ENCODE peak calls at places on chromosomes 16 and 17, in six cellular contexts. A is fibroblast of mammary gland, U is PC-3, E is left ventricle myocardium inferior, D is GM13976, V is AG10803. X is an unnamed sample.

GRCh38 chr17:50790619-50791018 is 23.3 kb upstream of the ANKRD40CL start:
- DNase-seq in A (no peak), U (no peak), E (no peak), D (no peak), V (no peak), X (no peak)

GRCh38 chr17:68061512-68062313 is 26.2 kb downstream of the KPNA2 start:
- DNase-seq in A (peak), U (no peak), E (no peak), D (peak), V (peak), X (no peak)

GRCh38 chr17:47731396-47731795 is 1.6 kb upstream of the TBX21 start:
- DNase-seq in A (no peak), U (no peak), E (no peak), D (no peak), V (no peak), X (no peak)

GRCh38 chr17:64320613-64321553 is 57.8 kb upstream of the TEX2 start:
- DNase-seq in A (peak), U (peak), E (peak), D (peak), V (peak), X (peak)

GRCh38 chr16:50643192-50643591 is 37.9 kb downstream of the SNX20 start:
- DNase-seq in A (no peak), U (no peak), E (no peak), D (no peak), V (peak), X (no peak)

GRCh38 chr16:77788196-77789084 is at the start of gene VAT1L:
- DNase-seq in A (peak), U (no peak), E (peak), D (peak), V (peak), X (peak)

GRCh38 chr16:82440336-82440735 is 186.4 kb upstream of the CDH13 start:
- DNase-seq in A (no peak), U (no peak), E (no peak), D (no peak), V (no peak), X (no peak)

GRCh38 chr16:87436225-87437172 is 44.4 kb downstream of the MAP1LC3B start:
- DNase-seq in A (peak), U (no peak), E (no peak), D (no peak), V (peak), X (peak)

GRCh38 chr16:21218135-21218534 is 6.8 kb upstream of the ZP2 start:
- DNase-seq in A (no peak), U (no peak), E (no peak), D (no peak), V (no peak), X (no peak)

GRCh38 chr17:73506470-73507435 is 137.5 kb downstream of the SDK2 start:
- DNase-seq in A (no peak), U (peak), E (no peak), D (no peak), V (no peak), X (no peak)

GRCh38 chr16:58086381-58087208 is 42.6 kb downstream of the CFAP20 start:
- DNase-seq in A (no peak), U (no peak), E (no peak), D (no peak), V (no peak), X (no peak)

GRCh38 chr17:27996157-27997043 is 46.1 kb upstream of the NLK start:
- DNase-seq in A (no peak), U (no peak), E (no peak), D (no peak), V (no peak), X (no peak)

GRCh38 chr16:11583889-11584565 is 2.7 kb downstream of the LITAF start:
- DNase-seq in A (no peak), U (peak), E (peak), D (no peak), V (no peak), X (no peak)

GRCh38 chr17:58412910-58413630 is 4.3 kb downstream of the RNF43 start:
- DNase-seq in A (no peak), U (peak), E (no peak), D (no peak), V (no peak), X (no peak)

GRCh38 chr17:5883775-5884665 is 186.2 kb upstream of the WSCD1 start:
- DNase-seq in A (no peak), U (peak), E (no peak), D (no peak), V (no peak), X (no peak)

GRCh38 chr17:17710728-17711541 is 29.7 kb downstream of the RAI1 start:
- DNase-seq in A (peak), U (peak), E (no peak), D (no peak), V (peak), X (peak)

GRCh38 chr17:57465551-57465950 is 209.2 kb downstream of the MSI2 start:
- DNase-seq in A (no peak), U (no peak), E (no peak), D (no peak), V (no peak), X (no peak)

GRCh38 chr16:82368041-82368440 is 198.0 kb upstream of the MPHOSPH6 start:
- DNase-seq in A (peak), U (peak), E (peak), D (peak), V (peak), X (peak)

GRCh38 chr16:51201604-51202003 is 50.5 kb upstream of the SALL1 start:
- DNase-seq in A (no peak), U (no peak), E (no peak), D (no peak), V (no peak), X (no peak)

GRCh38 chr16:1363501-1364041 is 11.8 kb downstream of the GNPTG start:
- DNase-seq in A (peak), U (peak), E (peak), D (peak), V (peak), X (peak)

GRCh38 chr16:610513-611381 is 20.0 kb upstream of the WFIKKN1 start:
- DNase-seq in A (peak), U (no peak), E (no peak), D (peak), V (no peak), X (no peak)

GRCh38 chr16:86100205-86101134 is 201.5 kb downstream of the IRF8 start:
- DNase-seq in A (no peak), U (no peak), E (no peak), D (no peak), V (no peak), X (peak)

GRCh38 chr17:8629371-8630226 is 926 bp downstream of the MYH10 start:
- DNase-seq in A (peak), U (no peak), E (peak), D (peak), V (peak), X (peak)

GRCh38 chr17:39573447-39574298 is 34.0 kb downstream of the NEUROD2 start:
- DNase-seq in A (peak), U (peak), E (peak), D (peak), V (peak), X (peak)

GRCh38 chr17:13031718-13032350 is 14.0 kb upstream of the ELAC2 start:
- DNase-seq in A (peak), U (peak), E (peak), D (peak), V (peak), X (peak)

GRCh38 chr16:67957622-67958021 is 10.8 kb downstream of the SLC12A4 start:
- DNase-seq in A (no peak), U (no peak), E (no peak), D (no peak), V (no peak), X (no peak)

GRCh38 chr17:77479817-77480508 is 339.2 kb downstream of the SEC14L1 start:
- DNase-seq in A (no peak), U (no peak), E (no peak), D (no peak), V (no peak), X (no peak)

GRCh38 chr17:7020894-7021664 is 1.8 kb upstream of the BCL6B start:
- DNase-seq in A (no peak), U (no peak), E (no peak), D (no peak), V (no peak), X (no peak)

GRCh38 chr17:82933006-82933310 is 93.1 kb upstream of the ZNF750 start:
- DNase-seq in A (no peak), U (no peak), E (peak), D (no peak), V (no peak), X (no peak)

GRCh38 chr16:81737885-81738536 is 41.1 kb upstream of the PLCG2 start:
- DNase-seq in A (peak), U (peak), E (peak), D (peak), V (peak), X (peak)

GRCh38 chr17:3887811-3888210 is 5.0 kb downstream of the CAMKK1 start:
- DNase-seq in A (no peak), U (no peak), E (no peak), D (no peak), V (peak), X (no peak)

GRCh38 chr17:59149051-59149450 is 5.9 kb downstream of the SKA2 start:
- DNase-seq in A (peak), U (peak), E (no peak), D (no peak), V (peak), X (no peak)

GRCh38 chr16:3101841-3102470 is 2.9 kb upstream of the ZSCAN10 start:
- DNase-seq in A (no peak), U (no peak), E (peak), D (no peak), V (no peak), X (no peak)

GRCh38 chr17:7355053-7355452 is at the start of gene TMEM95:
- DNase-seq in A (no peak), U (no peak), E (peak), D (no peak), V (peak), X (no peak)

GRCh38 chr17:82281502-82282238 is 8.2 kb upstream of the CSNK1D start:
- DNase-seq in A (peak), U (peak), E (no peak), D (no peak), V (no peak), X (no peak)

GRCh38 chr17:21283482-21284318 is 811 bp upstream of the MAP2K3 start:
- DNase-seq in A (peak), U (peak), E (no peak), D (no peak), V (no peak), X (peak)

GRCh38 chr16:11207646-11208045 is 48.4 kb downstream of the SOCS1 start:
- DNase-seq in A (no peak), U (no peak), E (no peak), D (no peak), V (no peak), X (no peak)

GRCh38 chr17:29565643-29566472 is 979 bp downstream of the ABHD15 start:
- DNase-seq in A (no peak), U (no peak), E (no peak), D (peak), V (no peak), X (peak)

GRCh38 chr17:29566473-29567361 is at the start of gene ABHD15:
- DNase-seq in A (peak), U (peak), E (peak), D (peak), V (peak), X (peak)

GRCh38 chr17:29568331-29569244 is at the start of gene TP53I13:
- DNase-seq in A (peak), U (peak), E (peak), D (peak), V (peak), X (peak)

GRCh38 chr17:29569245-29569950 is 897 bp downstream of the TP53I13 start:
- DNase-seq in A (no peak), U (peak), E (no peak), D (no peak), V (peak), X (peak)

GRCh38 chr17:29567362-29568330 is 809 bp upstream of the ABHD15 start:
- DNase-seq in A (no peak), U (peak), E (peak), D (peak), V (peak), X (peak)
- TF ChIP-seq CTCF in A (peak), U (peak), E (peak), D (peak), V (peak), X (peak)

GRCh38 chr17:60639019-60639330 is 38.7 kb upstream of the BCAS3 start:
- DNase-seq in A (no peak), U (no peak), E (no peak), D (no peak), V (no peak), X (no peak)

GRCh38 chr17:60640503-60640902 is 37.1 kb upstream of the BCAS3 start:
- DNase-seq in A (peak), U (peak), E (no peak), D (no peak), V (peak), X (no peak)

GRCh38 chr17:60637683-60638082 is 37.7 kb downstream of the PPM1D start:
- DNase-seq in A (no peak), U (no peak), E (no peak), D (no peak), V (no peak), X (no peak)

GRCh38 chr17:60641126-60641525 is 36.5 kb upstream of the BCAS3 start:
- DNase-seq in A (peak), U (peak), E (no peak), D (no peak), V (peak), X (no peak)

DNA sequence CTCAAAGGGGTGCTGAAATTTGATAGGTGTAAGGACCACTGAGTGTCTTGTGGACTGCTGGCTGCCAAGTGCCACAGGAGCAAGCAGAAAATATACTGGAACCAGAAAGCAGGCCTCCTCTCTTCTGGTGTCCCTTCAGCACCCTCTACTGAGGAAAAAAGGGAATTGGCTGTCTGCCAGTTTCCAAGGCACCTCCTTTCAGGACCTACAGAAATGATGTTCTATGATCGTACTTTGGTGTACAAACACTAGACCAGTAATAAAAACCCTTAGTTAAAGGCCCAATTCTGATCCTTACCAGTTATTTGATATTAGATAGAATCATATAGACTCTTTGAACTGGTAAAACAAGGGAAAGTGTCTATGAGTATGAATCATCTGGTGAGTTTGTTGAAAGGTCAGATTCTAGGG is 35.8 kb upstream of the BCAS3 start:
- DNase-seq in A (peak), U (peak), E (no peak), D (peak), V (peak), X (peak)
- TF ChIP-seq CTCF in A (peak), U (peak), E (peak), D (peak), V (peak), X (peak)

GRCh38 chr17:80989586-80989913 is 2.1 kb upstream of the CHMP6 start:
- DNase-seq in A (no peak), U (peak), E (no peak), D (peak), V (no peak), X (no peak)

GRCh38 chr17:80992077-80992947 is 671 bp downstream of the CHMP6 start:
- DNase-seq in A (no peak), U (no peak), E (no peak), D (peak), V (no peak), X (peak)

GRCh38 chr17:80990921-80991644 is 558 bp upstream of the CHMP6 start:
- DNase-seq in A (no peak), U (no peak), E (no peak), D (no peak), V (no peak), X (no peak)

GRCh38 chr17:80992948-80993624 is 1.4 kb downstream of the CHMP6 start:
- DNase-seq in A (no peak), U (peak), E (no peak), D (peak), V (no peak), X (no peak)

GRCh38 chr17:80991645-80992076 is at the start of gene CHMP6:
- DNase-seq in A (peak), U (peak), E (peak), D (peak), V (peak), X (peak)
- TF ChIP-seq CTCF in A (no peak), U (no peak), E (peak), D (no peak), V (peak), X (no peak)

GRCh38 chr17:9645858-9646555 is 690 bp downstream of the USP43 start:
- DNase-seq in A (peak), U (peak), E (peak), D (peak), V (no peak), X (peak)
- TF ChIP-seq CTCF in A (no peak), U (peak), E (no peak), D (no peak), V (no peak), X (no peak)

GRCh38 chr16:4523686-4524085 is 14.9 kb downstream of the CDIP1 start:
- DNase-seq in A (no peak), U (no peak), E (no peak), D (no peak), V (no peak), X (no peak)

GRCh38 chr16:4525634-4526277 is 12.8 kb downstream of the CDIP1 start:
- DNase-seq in A (no peak), U (no peak), E (no peak), D (no peak), V (no peak), X (no peak)

GRCh38 chr16:4521971-4522623 is 16.5 kb downstream of the CDIP1 start:
- DNase-seq in A (no peak), U (no peak), E (peak), D (no peak), V (no peak), X (no peak)

GRCh38 chr16:4525069-4525468 is 13.5 kb downstream of the CDIP1 start:
- DNase-seq in A (no peak), U (no peak), E (no peak), D (no peak), V (no peak), X (no peak)

GRCh38 chr16:4524571-4524970 is 14.0 kb downstream of the CDIP1 start:
- DNase-seq in A (no peak), U (no peak), E (no peak), D (no peak), V (no peak), X (no peak)
- TF ChIP-seq CTCF in A (no peak), U (no peak), E (no peak), D (no peak), V (no peak), X (no peak)

X was measured in nephron progenitor cell.